ENCODE peak calls at places on chromosomes 13 and 19, in seven cellular contexts. E is A549; L is effector memory CD4-positive, alpha-beta T cell; B is T-helper 17 cell; A is H9; Q is thyroid gland; H is aorta. Y is an unnamed sample. For H3K9me3, the result is how much of the 10 kb centered on the place peaks cover.

GRCh38 chr13:60448907-60449510 is 52.0 kb downstream of the TDRD3 start:
- DNase-seq in E (peak), L (no peak), B (no peak), A (no peak), Q (no peak), H (no peak), Y (no peak)

GRCh38 chr13:75202981-75203380 is 279.0 kb downstream of the TBC1D4 start:
- DNase-seq in E (no peak), L (no peak), B (no peak), A (no peak), Q (no peak), H (no peak), Y (no peak)

GRCh38 chr13:51444922-51445321 is 7.9 kb downstream of the INTS6 start:
- DNase-seq in E (peak), L (no peak), B (no peak), A (no peak), Q (no peak), H (no peak), Y (no peak)

GRCh38 chr19:1004204-1004802 is 4.1 kb downstream of the GRIN3B start:
- DNase-seq in E (no peak), L (no peak), B (no peak), A (no peak), Q (no peak), H (no peak), Y (no peak)

GRCh38 chr13:102902789-102903347 is 57.0 kb downstream of the ERCC5 start:
- DNase-seq in E (no peak), L (no peak), B (no peak), A (peak), Q (no peak), H (no peak), Y (no peak)

GRCh38 chr13:70613295-70613694 is 505.0 kb upstream of the KLHL1 start:
- DNase-seq in E (no peak), L (no peak), B (no peak), A (no peak), Q (no peak), H (no peak), Y (no peak)

GRCh38 chr13:113468461-113469147 is 15.3 kb upstream of the ADPRHL1 start:
- DNase-seq in E (no peak), L (no peak), B (no peak), A (no peak), Q (no peak), H (no peak), Y (no peak)

GRCh38 chr13:112844411-112844810 is 124.6 kb upstream of the MCF2L start:
- DNase-seq in E (no peak), L (no peak), B (no peak), A (no peak), Q (no peak), H (peak), Y (no peak)

GRCh38 chr13:78601124-78601885 is 2.0 kb downstream of the POU4F1 start:
- DNase-seq in E (no peak), L (no peak), B (no peak), A (peak), Q (no peak), H (no peak), Y (no peak)

GRCh38 chr19:52442179-52442578 is 11.2 kb upstream of the ZNF578 start:
- DNase-seq in E (no peak), L (no peak), B (no peak), A (no peak), Q (no peak), H (no peak), Y (no peak)

GRCh38 chr19:52444506-52444905 is 8.8 kb upstream of the ZNF578 start:
- DNase-seq in E (no peak), L (no peak), B (no peak), A (no peak), Q (no peak), H (no peak), Y (no peak)
- H3K9me3 ChIP-seq in E (under half), L (under half), B (under half), A (under half), Q (under half), H (under half), Y (under half)

DNA sequence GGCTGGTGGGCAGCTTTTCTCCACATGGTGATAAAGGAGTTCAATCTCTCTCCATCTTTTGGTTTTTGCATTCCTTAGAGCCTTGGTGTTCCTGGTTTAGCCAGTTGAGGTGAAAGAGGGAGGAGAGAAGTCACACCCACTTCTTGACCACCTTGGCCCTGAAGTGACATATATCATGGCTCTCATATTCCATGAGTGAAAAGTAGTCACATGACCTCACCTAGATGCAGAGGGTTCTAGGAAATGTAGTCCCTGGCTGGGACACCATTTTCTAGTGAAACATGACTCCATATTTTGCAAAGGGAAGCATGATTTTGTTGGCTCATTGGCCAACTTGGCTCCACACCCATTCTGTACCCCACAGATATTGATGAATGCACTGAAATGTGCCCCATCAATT is 16.1 kb downstream of the ADGRE1 start:
- DNase-seq in E (no peak), L (no peak), B (no peak), A (no peak), Q (no peak), H (no peak), Y (no peak)
- H3K9me3 ChIP-seq in E (under half), L (under half), B (under half), A (half or more), Q (under half), H (under half), Y (under half)

GRCh38 chr13:80679423-80679822 is 338.5 kb upstream of the SPRY2 start:
- DNase-seq in E (no peak), L (no peak), B (no peak), A (no peak), Q (no peak), H (no peak), Y (no peak)
- H3K9me3 ChIP-seq in E (under half), L (under half), B (under half), A (under half), Q (under half), H (under half), Y (under half)

GRCh38 chr19:51976852-51977251 is 9.8 kb downstream of the ZNF350 start:
- DNase-seq in E (no peak), L (no peak), B (no peak), A (no peak), Q (no peak), H (no peak), Y (no peak)

GRCh38 chr19:51978882-51979281 is 7.8 kb downstream of the ZNF350 start:
- DNase-seq in E (no peak), L (no peak), B (no peak), A (no peak), Q (no peak), H (no peak), Y (no peak)

GRCh38 chr19:51980116-51980736 is 6.4 kb downstream of the ZNF350 start:
- DNase-seq in E (no peak), L (no peak), B (no peak), A (no peak), Q (peak), H (no peak), Y (no peak)

GRCh38 chr19:51971624-51972023 is 15.0 kb downstream of the ZNF350 start:
- DNase-seq in E (no peak), L (no peak), B (no peak), A (no peak), Q (no peak), H (no peak), Y (no peak)

GRCh38 chr19:51977346-51977745 is 9.3 kb downstream of the ZNF350 start:
- DNase-seq in E (no peak), L (no peak), B (no peak), A (no peak), Q (no peak), H (no peak), Y (no peak)
- H3K9me3 ChIP-seq in E (half or more), L (half or more), B (half or more), A (under half), Q (under half), H (under half), Y (half or more)

DNA sequence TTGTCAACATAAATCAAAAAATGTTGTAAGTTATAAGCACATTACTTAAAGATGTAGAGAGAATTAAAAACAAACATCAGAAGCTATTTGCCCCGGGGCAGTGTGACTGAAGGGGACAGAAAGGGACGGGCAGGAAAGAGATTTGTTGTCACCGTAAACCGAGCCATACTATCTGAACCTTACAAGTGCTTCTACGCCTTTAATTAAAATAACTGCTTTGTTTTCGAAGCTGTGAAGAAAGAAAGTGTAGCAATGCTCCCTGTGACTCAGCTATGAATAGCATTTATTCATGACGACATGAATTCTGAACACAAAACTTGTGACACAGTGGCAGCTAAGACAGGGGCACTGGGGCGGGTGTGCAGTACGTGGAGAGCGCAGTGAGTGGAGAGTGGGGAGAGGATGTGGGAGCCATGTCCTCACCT is 30.0 kb downstream of the ZNF787 start:
- DNase-seq in E (no peak), L (no peak), B (no peak), A (no peak), Q (no peak), H (no peak), Y (no peak)
- H3K9me3 ChIP-seq in E (under half), L (under half), B (under half), A (under half), Q (under half), H (under half), Y (under half)

GRCh38 chr13:90222758-90223157 is 1124.7 kb upstream of the MIR17HG start:
- DNase-seq in E (no peak), L (no peak), B (no peak), A (no peak), Q (no peak), H (no peak), Y (no peak)
- H3K9me3 ChIP-seq in E (under half), L (under half), B (under half), A (under half), Q (under half), H (under half), Y (under half)

GRCh38 chr19:50191270-50191669 is 12.2 kb upstream of the MYH14 start:
- DNase-seq in E (no peak), L (no peak), B (no peak), A (no peak), Q (peak), H (no peak), Y (no peak)
- H3K9me3 ChIP-seq in E (under half), L (under half), B (under half), A (under half), Q (under half), H (under half), Y (under half)

GRCh38 chr19:40674291-40674690 is 16.2 kb downstream of the NUMBL start:
- DNase-seq in E (no peak), L (no peak), B (no peak), A (no peak), Q (no peak), H (no peak), Y (no peak)
- H3K9me3 ChIP-seq in E (under half), L (under half), B (under half), A (under half), Q (under half), H (under half), Y (under half)